ENCODE peak calls at places on chromosomes 11 and 22, in five cellular contexts. One of them, this sample, is unnamed.

GRCh38 chr11:62033191-62034044 is 66.0 kb upstream of the FTH1 start:
- DNase-seq in HCT116: peak; percentile 59
- DNase-seq in IMR-90: no peak
- DNase-seq in uterus: no peak
- DNase-seq in body of pancreas: no peak
- DNase-seq in this sample: no peak

GRCh38 chr11:87036756-87037449 is 831 bp upstream of the TMEM135 start:
- DNase-seq in HCT116: no peak
- DNase-seq in uterus: no peak
- DNase-seq in IMR-90: no peak
- DNase-seq in body of pancreas: no peak
- DNase-seq in this sample: no peak

GRCh38 chr11:9615031-9615451 is 41.6 kb downstream of the WEE1 start:
- DNase-seq in IMR-90: peak; percentile 13
- DNase-seq in HCT116: no peak
- DNase-seq in body of pancreas: no peak
- DNase-seq in uterus: no peak
- DNase-seq in this sample: peak; percentile 37

GRCh38 chr11:120431633-120432032 is 79.9 kb upstream of the GRIK4 start:
- DNase-seq in uterus: no peak
- DNase-seq in IMR-90: peak; percentile 72
- DNase-seq in body of pancreas: no peak
- DNase-seq in HCT116: peak; percentile 27
- DNase-seq in this sample: no peak

GRCh38 chr22:39482768-39483167 is 19.3 kb upstream of the MIEF1 start:
- DNase-seq in uterus: no peak
- DNase-seq in IMR-90: peak; percentile 64
- DNase-seq in HCT116: no peak
- DNase-seq in body of pancreas: no peak
- DNase-seq in this sample: no peak

GRCh38 chr22:17131686-17132085 is 10.5 kb upstream of the TMEM121B start:
- DNase-seq in HCT116: no peak
- DNase-seq in IMR-90: no peak
- DNase-seq in body of pancreas: no peak
- DNase-seq in uterus: no peak
- DNase-seq in this sample: peak; percentile 9

GRCh38 chr11:34651551-34651950 is 30.7 kb downstream of the EHF start:
- DNase-seq in uterus: no peak
- DNase-seq in body of pancreas: no peak
- DNase-seq in HCT116: no peak
- DNase-seq in IMR-90: peak; percentile 28
- DNase-seq in this sample: no peak

GRCh38 chr22:24696551-24697001 is 77.9 kb downstream of the PIWIL3 start:
- DNase-seq in body of pancreas: no peak
- DNase-seq in IMR-90: no peak
- DNase-seq in uterus: no peak
- DNase-seq in HCT116: no peak
- DNase-seq in this sample: no peak

GRCh38 chr22:37561209-37562048 is 1.1 kb downstream of the CDC42EP1 start:
- DNase-seq in IMR-90: peak; percentile 86
- DNase-seq in body of pancreas: peak; percentile 96
- DNase-seq in HCT116: peak; percentile 73
- DNase-seq in uterus: peak; percentile 96
- DNase-seq in this sample: peak; percentile 96

GRCh38 chr11:86893235-86893634 is 62.0 kb downstream of the FZD4 start:
- DNase-seq in HCT116: no peak
- DNase-seq in body of pancreas: no peak
- DNase-seq in uterus: no peak
- DNase-seq in IMR-90: no peak
- DNase-seq in this sample: no peak

GRCh38 chr11:30533445-30533947 is 52.7 kb downstream of the MPPED2 start:
- DNase-seq in uterus: no peak
- DNase-seq in HCT116: no peak
- DNase-seq in IMR-90: no peak
- DNase-seq in body of pancreas: no peak
- DNase-seq in this sample: no peak

GRCh38 chr11:127818625-127819024 is 768.7 kb downstream of the ETS1 start:
- DNase-seq in body of pancreas: no peak
- DNase-seq in HCT116: no peak
- DNase-seq in IMR-90: no peak
- DNase-seq in uterus: no peak
- DNase-seq in this sample: no peak

GRCh38 chr22:43922123-43922522 is 1.5 kb upstream of the PNPLA3 start:
- DNase-seq in uterus: no peak
- DNase-seq in IMR-90: no peak
- DNase-seq in body of pancreas: no peak
- DNase-seq in HCT116: no peak
- DNase-seq in this sample: no peak

GRCh38 chr11:121810291-121810690 is 305.7 kb downstream of the BLID start:
- DNase-seq in HCT116: no peak
- DNase-seq in body of pancreas: no peak
- DNase-seq in IMR-90: peak; percentile 88
- DNase-seq in uterus: no peak
- DNase-seq in this sample: no peak

GRCh38 chr11:118641463-118642019 is 34.1 kb downstream of the PHLDB1 start:
- DNase-seq in IMR-90: no peak
- DNase-seq in body of pancreas: peak; percentile 93
- DNase-seq in HCT116: no peak
- DNase-seq in uterus: no peak
- DNase-seq in this sample: no peak

GRCh38 chr22:50114221-50114981 is 24.6 kb downstream of the MOV10L1 start:
- DNase-seq in HCT116: no peak
- DNase-seq in body of pancreas: no peak
- DNase-seq in IMR-90: peak; percentile 83
- DNase-seq in uterus: no peak
- DNase-seq in this sample: no peak

GRCh38 chr11:65894034-65894591 is 3.6 kb downstream of the CCDC85B start:
- DNase-seq in HCT116: no peak
- DNase-seq in body of pancreas: no peak
- DNase-seq in IMR-90: no peak
- DNase-seq in uterus: peak; percentile 39
- DNase-seq in this sample: peak; percentile 79

GRCh38 chr22:38233427-38233826 is 31.6 kb downstream of the MAFF start:
- DNase-seq in HCT116: no peak
- DNase-seq in body of pancreas: no peak
- DNase-seq in uterus: no peak
- DNase-seq in IMR-90: peak; percentile 45
- DNase-seq in this sample: no peak

GRCh38 chr11:59187587-59187986 is 15.7 kb downstream of the DTX4 start:
- DNase-seq in body of pancreas: peak; percentile 29
- DNase-seq in IMR-90: peak; percentile 54
- DNase-seq in HCT116: no peak
- DNase-seq in uterus: peak; percentile 59
- DNase-seq in this sample: peak; percentile 85

GRCh38 chr22:25709758-25710157 is 32.2 kb upstream of the MYO18B start:
- DNase-seq in uterus: no peak
- DNase-seq in IMR-90: no peak
- DNase-seq in body of pancreas: no peak
- DNase-seq in HCT116: no peak
- DNase-seq in this sample: no peak

GRCh38 chr11:721347-721912 is 15.4 kb downstream of the EPS8L2 start:
- DNase-seq in IMR-90: no peak
- DNase-seq in uterus: no peak
- DNase-seq in HCT116: no peak
- DNase-seq in body of pancreas: no peak
- DNase-seq in this sample: no peak

GRCh38 chr22:22520667-22521602 is 865 bp upstream of the ZNF280A start:
- DNase-seq in IMR-90: peak; percentile 19
- DNase-seq in HCT116: no peak
- DNase-seq in body of pancreas: no peak
- DNase-seq in uterus: no peak
- DNase-seq in this sample: no peak

GRCh38 chr11:88231894-88232482 is 56.7 kb upstream of the RAB38 start:
- DNase-seq in HCT116: no peak
- DNase-seq in body of pancreas: no peak
- DNase-seq in uterus: no peak
- DNase-seq in IMR-90: peak; percentile 40
- DNase-seq in this sample: no peak

GRCh38 chr11:16603245-16603644 is 135.2 kb upstream of the C11orf58 start:
- DNase-seq in HCT116: no peak
- DNase-seq in IMR-90: no peak
- DNase-seq in uterus: no peak
- DNase-seq in body of pancreas: peak; percentile 16
- DNase-seq in this sample: no peak

GRCh38 chr11:16605440-16605970 is 132.9 kb upstream of the C11orf58 start:
- DNase-seq in IMR-90: peak; percentile 44
- DNase-seq in HCT116: no peak
- DNase-seq in body of pancreas: peak; percentile 32
- DNase-seq in uterus: peak; percentile 13
- DNase-seq in this sample: no peak

GRCh38 chr11:16605971-16606783 is 132.3 kb upstream of the C11orf58 start:
- DNase-seq in uterus: peak; percentile 82
- DNase-seq in HCT116: peak; percentile 74
- DNase-seq in body of pancreas: peak; percentile 88
- DNase-seq in IMR-90: peak; percentile 96
- DNase-seq in this sample: peak; percentile 92

GRCh38 chr11:16603890-16604783 is 134.3 kb upstream of the C11orf58 start:
- DNase-seq in HCT116: no peak
- DNase-seq in body of pancreas: peak; percentile 65
- DNase-seq in uterus: no peak
- DNase-seq in IMR-90: peak; percentile 58
- DNase-seq in this sample: no peak

DNA sequence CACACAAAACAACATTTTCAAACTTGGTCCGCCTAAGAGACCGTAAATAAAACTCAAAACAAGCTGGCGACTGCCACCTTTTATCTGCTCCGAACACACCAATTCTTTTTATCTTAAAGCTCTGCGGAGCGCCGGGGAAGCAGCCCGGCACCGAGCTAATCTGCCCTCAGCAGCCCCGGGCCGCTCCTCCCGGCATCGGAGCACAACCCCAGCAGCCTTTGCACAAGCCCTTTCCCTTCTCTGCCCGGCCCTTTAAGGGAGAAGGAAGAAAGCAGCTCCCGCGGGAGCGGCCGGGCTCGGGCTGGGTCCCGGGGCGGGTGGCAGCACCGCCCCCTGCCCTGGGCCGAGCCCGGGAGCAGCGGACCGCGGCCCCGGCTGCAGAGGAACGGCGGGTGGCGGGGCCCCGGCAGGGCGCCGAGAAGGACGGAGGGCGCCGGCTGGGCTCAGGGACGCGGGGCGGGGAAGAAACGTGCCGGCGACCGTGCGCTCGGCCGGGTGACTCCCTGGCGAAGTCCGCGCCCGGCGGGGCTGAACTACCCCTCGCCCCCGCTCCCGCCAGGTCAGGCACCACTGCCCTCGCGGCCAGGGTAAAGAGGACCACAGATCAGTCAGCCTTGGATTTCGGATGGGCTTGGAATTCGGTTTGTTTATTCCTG is 133.5 kb upstream of the C11orf58 start:
- DNase-seq in body of pancreas: peak; percentile 64
- DNase-seq in IMR-90: peak; percentile 35
- DNase-seq in HCT116: no peak
- DNase-seq in uterus: no peak
- DNase-seq in this sample: peak; percentile 60
- TF ChIP-seq POLR2A in body of pancreas: peak; percentile 20
- TF ChIP-seq POLR2A in IMR-90: peak; percentile 51
- TF ChIP-seq POLR2A in HCT116: no peak
- TF ChIP-seq POLR2A in uterus: no peak
- TF ChIP-seq POLR2A in this sample: no peak

DNA sequence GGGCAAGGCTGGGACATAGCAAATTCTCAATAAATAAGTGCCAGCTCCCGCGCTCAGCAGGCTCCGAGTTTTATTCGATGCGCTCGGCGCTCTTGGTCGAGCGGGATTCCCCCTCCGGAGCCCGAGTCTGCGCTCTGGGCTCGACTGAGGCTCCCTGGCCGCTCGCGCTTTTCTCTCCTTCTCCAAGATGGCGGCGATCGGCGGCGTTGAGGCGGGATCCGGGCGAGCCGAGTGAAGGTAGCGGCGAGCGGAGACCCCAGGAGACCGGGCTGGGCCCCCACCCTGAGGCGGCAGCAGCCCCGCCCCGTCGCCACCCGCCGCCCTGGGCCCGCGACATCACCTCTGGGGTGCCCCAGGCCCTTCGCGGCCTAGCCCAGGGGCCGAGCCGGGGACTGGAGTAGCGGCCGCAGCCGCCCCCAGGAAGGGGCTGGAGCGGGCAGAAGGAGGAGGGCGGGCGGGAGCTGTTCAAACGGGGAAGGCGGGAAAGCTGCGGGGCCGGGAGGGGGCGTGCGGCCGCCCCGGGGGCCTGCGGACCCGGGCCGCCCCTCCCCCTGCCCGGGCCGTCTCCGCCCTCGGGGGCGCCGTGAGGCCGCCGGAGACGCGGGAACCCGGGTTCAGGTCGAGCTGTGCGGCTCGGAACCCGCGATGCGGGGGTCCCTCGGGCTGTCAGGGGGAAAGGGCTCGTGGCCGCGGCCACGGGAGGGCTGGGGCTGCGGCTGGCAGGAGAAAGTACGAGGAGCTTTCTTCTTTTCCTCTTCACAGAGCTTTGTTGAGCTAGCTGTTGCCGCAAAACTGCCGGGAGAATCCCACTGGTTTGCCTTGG is at the start of gene HMGXB4:
- DNase-seq in IMR-90: peak; percentile 86
- DNase-seq in uterus: peak; percentile 80
- DNase-seq in HCT116: peak; percentile 71
- DNase-seq in body of pancreas: peak; percentile 85
- DNase-seq in this sample: peak; percentile 94
- TF ChIP-seq POLR2A in IMR-90: peak; percentile 72
- TF ChIP-seq POLR2A in uterus: peak; percentile 36
- TF ChIP-seq POLR2A in HCT116: peak; percentile 50
- TF ChIP-seq POLR2A in body of pancreas: no peak
- TF ChIP-seq POLR2A in this sample: no peak

DNA sequence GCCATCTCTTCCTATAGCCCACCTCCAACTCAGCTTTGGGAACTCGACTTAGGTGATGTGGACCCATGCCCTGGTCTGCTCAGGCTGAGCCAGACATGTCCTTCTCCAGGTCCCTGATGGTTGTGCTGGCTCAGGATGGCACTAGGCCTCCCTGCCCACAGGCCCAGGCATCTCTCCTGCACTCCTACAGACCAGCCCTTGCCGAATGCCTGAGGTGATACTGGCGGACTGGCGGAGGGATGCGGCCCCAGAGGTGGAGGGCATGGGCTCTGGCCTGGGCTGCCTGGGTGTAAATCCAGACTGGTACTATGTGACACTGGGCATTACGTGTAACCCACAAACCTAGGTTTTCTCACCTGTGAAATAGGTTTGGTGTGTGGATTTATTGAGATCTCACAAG is 352.8 kb downstream of the SHANK2 start:
- DNase-seq in body of pancreas: no peak
- DNase-seq in uterus: no peak
- DNase-seq in IMR-90: no peak
- DNase-seq in HCT116: no peak
- DNase-seq in this sample: no peak
- TF ChIP-seq POLR2A in body of pancreas: no peak
- TF ChIP-seq POLR2A in uterus: no peak
- TF ChIP-seq POLR2A in IMR-90: no peak
- TF ChIP-seq POLR2A in HCT116: no peak
- TF ChIP-seq POLR2A in this sample: no peak

DNA sequence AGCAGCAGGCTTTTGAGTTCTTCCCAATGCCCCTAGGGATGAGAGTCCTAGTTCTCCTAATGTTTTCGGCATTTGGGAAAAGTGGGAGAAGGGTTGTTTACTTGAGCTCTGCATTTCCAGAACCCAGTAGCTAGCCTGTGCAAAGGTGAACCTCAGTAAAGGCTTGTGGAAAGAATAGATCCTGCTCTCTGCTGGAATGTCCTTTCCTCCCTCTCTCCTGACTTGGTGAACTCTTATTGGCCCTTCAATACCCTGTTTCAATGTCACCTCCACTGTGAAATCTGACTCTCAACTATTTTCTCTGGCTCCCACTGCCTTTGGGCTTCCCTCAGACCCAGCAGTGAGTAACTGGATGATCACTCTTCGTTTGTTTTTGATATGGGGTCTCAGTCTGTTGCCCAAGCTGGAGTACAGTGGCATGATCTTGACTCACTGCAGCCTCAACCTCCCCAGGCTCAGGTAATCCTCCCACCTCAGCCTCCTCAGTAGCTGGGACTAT is 2.4 kb upstream of the UVRAG start:
- DNase-seq in body of pancreas: no peak
- DNase-seq in HCT116: no peak
- DNase-seq in uterus: no peak
- DNase-seq in IMR-90: no peak
- DNase-seq in this sample: no peak
- TF ChIP-seq POLR2A in body of pancreas: no peak
- TF ChIP-seq POLR2A in HCT116: no peak
- TF ChIP-seq POLR2A in uterus: no peak
- TF ChIP-seq POLR2A in IMR-90: no peak
- TF ChIP-seq POLR2A in this sample: no peak